ENCODE peak calls at places on chromosomes 1 and 21, in eight cellular contexts. R is stomach, Z is pancreas, U is PC-9, M is prostate gland, C is brain microvascular endothelial cell, E is body of pancreas, A is AG10803. S is an unnamed sample.

GRCh38 chr1:220300442-220301121 is 28.3 kb upstream of the RAB3GAP2 start:
- DNase-seq in R (peak), Z (peak), U (peak), M (peak), C (peak), E (peak), A (peak), S (peak)

GRCh38 chr1:43936470-43937151 is 3.0 kb downstream of the ARTN start:
- DNase-seq in R (peak), Z (peak), U (no peak), M (no peak), C (no peak), E (peak), A (no peak), S (no peak)

GRCh38 chr1:30811187-30811586 is 53.6 kb upstream of the LAPTM5 start:
- DNase-seq in R (no peak), Z (no peak), U (no peak), M (no peak), C (no peak), E (no peak), A (no peak), S (no peak)

GRCh38 chr1:23057301-23057700 is 38.0 kb downstream of the KDM1A start:
- DNase-seq in R (no peak), Z (no peak), U (no peak), M (no peak), C (no peak), E (no peak), A (no peak), S (no peak)

GRCh38 chr1:12811409-12811784 is 19.8 kb downstream of the PRAMEF11 start:
- DNase-seq in R (no peak), Z (no peak), U (no peak), M (no peak), C (no peak), E (no peak), A (peak), S (no peak)

GRCh38 chr1:178101654-178102053 is 7.8 kb downstream of the RASAL2 start:
- DNase-seq in R (no peak), Z (no peak), U (no peak), M (no peak), C (peak), E (no peak), A (peak), S (no peak)

GRCh38 chr1:153539395-153540093 is 1.2 kb downstream of the S100A5 start:
- DNase-seq in R (no peak), Z (no peak), U (no peak), M (no peak), C (no peak), E (no peak), A (no peak), S (no peak)

GRCh38 chr1:110084226-110085078 is 14.0 kb upstream of the ALX3 start:
- DNase-seq in R (peak), Z (peak), U (no peak), M (peak), C (peak), E (peak), A (peak), S (peak)

GRCh38 chr1:235513495-235514366 is 9.5 kb upstream of the B3GALNT2 start:
- DNase-seq in R (no peak), Z (peak), U (peak), M (peak), C (peak), E (peak), A (peak), S (peak)

GRCh38 chr1:151106891-151107290 is 36.3 kb downstream of the GABPB2 start:
- DNase-seq in R (no peak), Z (no peak), U (no peak), M (no peak), C (peak), E (no peak), A (no peak), S (no peak)

GRCh38 chr21:41673596-41674335 is 93.1 kb downstream of the RIPK4 start:
- DNase-seq in R (no peak), Z (peak), U (no peak), M (no peak), C (no peak), E (peak), A (no peak), S (no peak)

GRCh38 chr21:41671212-41671762 is 95.6 kb downstream of the RIPK4 start:
- DNase-seq in R (no peak), Z (no peak), U (no peak), M (no peak), C (no peak), E (no peak), A (no peak), S (no peak)

GRCh38 chr21:41673071-41673470 is 93.8 kb downstream of the RIPK4 start:
- DNase-seq in R (no peak), Z (no peak), U (no peak), M (no peak), C (no peak), E (no peak), A (no peak), S (no peak)

GRCh38 chr21:41671859-41672542 is 94.9 kb downstream of the RIPK4 start:
- DNase-seq in R (no peak), Z (no peak), U (no peak), M (no peak), C (no peak), E (no peak), A (no peak), S (no peak)

DNA sequence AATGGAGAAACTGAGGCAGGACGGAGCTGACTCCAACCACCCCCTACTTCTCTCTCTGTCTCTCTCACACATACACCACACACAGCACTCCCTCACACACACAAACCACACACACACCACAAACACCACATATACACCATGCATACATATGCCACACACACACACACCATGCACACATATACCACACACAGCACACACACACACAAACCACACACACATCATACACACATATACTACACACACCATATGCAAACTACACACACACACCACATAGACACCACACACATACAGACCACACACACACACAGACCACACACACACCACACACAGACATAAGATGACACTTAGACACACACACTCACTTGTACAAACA is 94.3 kb downstream of the RIPK4 start:
- DNase-seq in R (no peak), Z (no peak), U (no peak), M (no peak), C (no peak), E (no peak), A (no peak), S (no peak)
- TF ChIP-seq CTCF in R (no peak), Z (no peak), U (no peak), M (no peak), C (no peak), E (no peak), A (no peak), S (no peak)

DNA sequence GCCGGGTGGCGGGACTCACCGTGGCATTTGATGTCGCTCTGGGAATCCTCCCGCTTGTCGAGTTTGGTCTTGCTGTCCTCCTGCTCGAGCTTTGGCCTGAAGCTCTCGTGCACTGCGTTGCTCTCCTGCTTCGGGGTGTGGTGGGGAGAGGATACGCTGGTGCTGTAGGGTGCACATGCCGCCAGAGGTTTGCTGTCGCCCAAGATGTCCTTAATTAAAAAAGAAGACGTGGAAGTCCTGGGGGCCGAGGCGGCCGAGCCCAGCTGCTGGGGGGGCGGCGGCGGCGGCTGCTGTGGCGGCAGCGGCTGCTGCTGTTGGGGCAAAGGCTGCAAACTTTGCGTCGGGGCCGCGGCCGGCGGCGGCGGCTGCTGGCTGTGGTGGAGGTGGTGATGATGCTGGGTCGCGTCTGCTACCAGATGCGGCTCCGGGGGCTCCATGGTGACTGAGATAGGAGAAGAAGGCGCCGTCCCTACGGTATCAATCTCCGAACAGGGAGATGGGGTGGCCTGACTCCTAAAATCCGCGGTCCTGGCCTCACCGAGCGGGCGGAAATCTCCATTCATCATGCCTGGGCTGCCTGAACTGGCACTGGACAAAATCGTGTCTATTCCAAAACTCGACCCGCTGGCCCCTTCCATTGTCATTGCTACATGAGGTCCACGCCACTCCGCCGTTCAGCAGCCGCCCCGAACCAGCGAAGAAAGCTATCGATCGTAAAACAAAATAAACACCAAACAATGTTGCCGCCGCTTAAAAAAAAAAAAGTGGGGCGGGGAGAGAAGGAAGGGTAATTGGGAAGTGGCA is at the start of gene BARHL2:
- DNase-seq in R (no peak), Z (no peak), U (no peak), M (no peak), C (no peak), E (no peak), A (no peak), S (no peak)
- H3K4me3 ChIP-seq in R (peak), Z (peak), U (no peak), M (peak), C (peak), E (no peak), A (peak), S (peak)

DNA sequence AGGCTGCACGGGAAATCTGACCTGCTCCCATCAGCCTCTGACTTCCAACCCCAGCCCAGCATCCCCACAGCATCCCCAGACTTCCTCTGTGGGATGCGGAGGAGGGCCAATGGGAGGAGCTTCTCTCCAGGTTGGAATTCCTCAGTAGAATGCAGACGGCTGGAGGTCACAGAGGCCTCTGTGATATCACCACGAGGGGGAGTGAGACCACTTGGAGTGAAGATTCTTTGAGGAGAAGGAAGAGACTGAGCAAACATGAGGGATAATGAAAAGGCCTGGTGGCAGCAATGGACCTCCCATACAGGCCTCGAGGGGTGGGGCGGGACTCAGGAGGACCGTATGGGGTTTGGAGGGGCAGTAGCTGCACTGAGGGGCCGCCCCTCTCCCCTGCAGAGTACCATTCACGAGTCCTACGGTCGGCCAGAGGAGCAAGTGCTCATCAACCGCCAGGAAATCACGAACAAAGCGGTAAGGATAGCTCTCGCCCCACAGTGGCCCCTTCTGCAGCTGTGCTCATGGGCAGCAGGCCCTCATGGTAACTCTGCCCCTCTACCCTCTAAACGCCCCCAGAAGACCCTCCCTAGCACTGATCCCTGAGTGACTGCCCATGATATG is at the start of gene CATSPER4:
- DNase-seq in R (no peak), Z (no peak), U (no peak), M (no peak), C (no peak), E (no peak), A (peak), S (no peak)
- TF ChIP-seq CTCF in R (no peak), Z (no peak), U (no peak), M (no peak), C (peak), E (peak), A (peak), S (peak)

GRCh38 chr1:200887772-200888348 is 6.8 kb upstream of the INAVA start:
- DNase-seq in R (no peak), Z (no peak), U (no peak), M (no peak), C (no peak), E (no peak), A (no peak), S (no peak)

GRCh38 chr1:200885564-200886402 is 8.9 kb upstream of the INAVA start:
- DNase-seq in R (no peak), Z (no peak), U (peak), M (no peak), C (no peak), E (no peak), A (no peak), S (no peak)

GRCh38 chr1:200888349-200888838 is 6.3 kb upstream of the INAVA start:
- DNase-seq in R (no peak), Z (no peak), U (peak), M (no peak), C (no peak), E (no peak), A (no peak), S (no peak)

GRCh38 chr1:200887036-200887435 is 7.7 kb upstream of the INAVA start:
- DNase-seq in R (no peak), Z (no peak), U (no peak), M (no peak), C (no peak), E (no peak), A (no peak), S (no peak)

GRCh38 chr1:200886590-200886989 is 8.1 kb upstream of the INAVA start:
- DNase-seq in R (no peak), Z (no peak), U (no peak), M (no peak), C (no peak), E (no peak), A (no peak), S (no peak)
- H3K4me3 ChIP-seq in R (no peak), Z (no peak), U (no peak), M (no peak), C (no peak), E (no peak), A (no peak), S (no peak)